ENCODE peak calls at places on chromosome 7, in six cellular contexts. I is astrocyte; J is WTC11; Q is activated CD8-positive, alpha-beta memory T cell treated with anti-CD3 and anti-CD28 coated beads, Interleukin-2, amount 50 U/mL, for 48 hours; N is GM23338; R is substantia nigra. W is an unnamed sample.

GRCh38 chr7:35255909-35256876 is 2.3 kb upstream of the TBX20 start:
- DNase-seq in N (peak; percentile 79), R (no peak), Q (no peak), I (no peak), J (peak; percentile 17), W (no peak)

GRCh38 chr7:102096706-102097427 is 189.8 kb upstream of the SH2B2 start:
- DNase-seq in J (no peak), N (no peak), Q (no peak), R (no peak), I (no peak), W (peak; percentile 70)

GRCh38 chr7:11746591-11746990 is 85.4 kb downstream of the THSD7A start:
- DNase-seq in R (no peak), Q (no peak), J (no peak), I (no peak), N (no peak), W (no peak)

GRCh38 chr7:100122067-100122466 is 2.6 kb downstream of the CNPY4 start:
- DNase-seq in Q (no peak), J (no peak), I (no peak), R (no peak), N (no peak), W (no peak)

GRCh38 chr7:74290999-74291441 is 1.8 kb downstream of the CLIP2 start:
- DNase-seq in R (no peak), Q (no peak), I (no peak), J (peak; percentile 32), N (peak; percentile 46), W (no peak)

GRCh38 chr7:150848561-150849115 is 3.7 kb upstream of the AOC1 start:
- DNase-seq in J (no peak), R (no peak), I (no peak), N (no peak), Q (peak; percentile 35), W (peak; percentile 53)

GRCh38 chr7:137942459-137943115 is 59.3 kb downstream of the CREB3L2 start:
- DNase-seq in R (no peak), N (no peak), Q (no peak), I (no peak), J (no peak), W (no peak)

GRCh38 chr7:80393786-80394185 is 118.1 kb downstream of the GNAT3 start:
- DNase-seq in J (no peak), R (no peak), Q (no peak), N (no peak), I (no peak), W (no peak)

GRCh38 chr7:2399848-2400587 is 3.4 kb upstream of the CHST12 start:
- DNase-seq in J (no peak), R (peak; percentile 51), N (no peak), Q (no peak), I (peak; percentile 97), W (no peak)

GRCh38 chr7:130095812-130096211 is 25.5 kb downstream of the KLHDC10 start:
- DNase-seq in R (no peak), N (no peak), I (peak; percentile 34), J (no peak), Q (no peak), W (no peak)

GRCh38 chr7:4288791-4289190 is 393.3 kb upstream of the FOXK1 start:
- DNase-seq in N (no peak), R (no peak), J (no peak), Q (no peak), I (no peak), W (no peak)

GRCh38 chr7:28960071-28960840 is 2.1 kb upstream of the TRIL start:
- DNase-seq in R (no peak), I (no peak), N (no peak), J (no peak), Q (no peak), W (no peak)

GRCh38 chr7:138952791-138953190 is 28.4 kb downstream of the KIAA1549 start:
- DNase-seq in J (no peak), R (no peak), I (no peak), Q (no peak), N (no peak), W (no peak)

GRCh38 chr7:66359656-66360211 is 154.6 kb downstream of the TPST1 start:
- DNase-seq in N (no peak), Q (no peak), R (no peak), J (no peak), I (no peak), W (no peak)

W was measured in osteocyte.